ENCODE peak calls at places on chromosome 4, in seven cellular contexts. X is activated T-helper 1 cell treated with anti-CD3 and anti-CD28 coated beads, Interleukin-2, amount 50 U/mL, for 16 hours; S is stimulated activated CD8-positive, alpha-beta memory T cell treated with anti-CD3 and anti-CD28 coated beads, Interleukin-15, amount 100 ng/mL, for 24 hours; Y is T follicular helper cell; U is stimulated activated naive CD4-positive, alpha-beta T cell; F is SK-N-SH; T is CMK. V is an unnamed sample.

GRCh38 chr4:145840801-145841200 is 97.8 kb downstream of the ZNF827 start:
- DNase-seq in X (no peak), S (no peak), Y (no peak), U (no peak), F (no peak), T (no peak), V (no peak)

GRCh38 chr4:129098578-129098977 is 2.6 kb downstream of the C4orf33 start:
- DNase-seq in X (no peak), S (no peak), Y (no peak), U (no peak), F (no peak), T (no peak), V (no peak)

GRCh38 chr4:61583696-61584095 is 383.6 kb downstream of the ADGRL3 start:
- DNase-seq in X (no peak), S (no peak), Y (no peak), U (no peak), F (no peak), T (no peak), V (no peak)

GRCh38 chr4:2787230-2788100 is 5.4 kb upstream of the SH3BP2 start:
- DNase-seq in X (no peak), S (no peak), Y (no peak), U (peak), F (peak), T (peak), V (peak)

GRCh38 chr4:70734168-70734954 is 12.6 kb downstream of the RUFY3 start:
- DNase-seq in X (no peak), S (no peak), Y (no peak), U (peak), F (no peak), T (no peak), V (no peak)

GRCh38 chr4:24244663-24245519 is 339.5 kb downstream of the DHX15 start:
- DNase-seq in X (no peak), S (no peak), Y (no peak), U (no peak), F (no peak), T (no peak), V (peak)

GRCh38 chr4:72933029-72933428 is 136.5 kb downstream of the COX18 start:
- DNase-seq in X (no peak), S (no peak), Y (no peak), U (no peak), F (no peak), T (no peak), V (no peak)

GRCh38 chr4:76984788-76985211 is 35.2 kb downstream of the SEPTIN11 start:
- DNase-seq in X (no peak), S (no peak), Y (no peak), U (no peak), F (peak), T (no peak), V (peak)

GRCh38 chr4:114077610-114078009 is 98.2 kb upstream of the ARSJ start:
- DNase-seq in X (no peak), S (no peak), Y (no peak), U (no peak), F (no peak), T (no peak), V (no peak)

GRCh38 chr4:108930186-108930585 is 167.3 kb upstream of the ETNPPL start:
- DNase-seq in X (no peak), S (no peak), Y (no peak), U (no peak), F (no peak), T (no peak), V (no peak)

GRCh38 chr4:8352368-8353157 is 83.0 kb downstream of the HTRA3 start:
- DNase-seq in X (no peak), S (no peak), Y (no peak), U (no peak), F (no peak), T (no peak), V (peak)

GRCh38 chr4:183728223-183729068 is 69.4 kb downstream of the TRAPPC11 start:
- DNase-seq in X (no peak), S (no peak), Y (no peak), U (no peak), F (no peak), T (no peak), V (no peak)

GRCh38 chr4:184733654-184734524 is at the start of gene CENPU:
- DNase-seq in X (peak), S (peak), Y (peak), U (peak), F (peak), T (peak), V (peak)

GRCh38 chr4:623914-624626 is 1.3 kb upstream of the PDE6B start:
- DNase-seq in X (no peak), S (no peak), Y (no peak), U (no peak), F (no peak), T (no peak), V (peak)

GRCh38 chr4:186149872-186150271 is 41.5 kb upstream of the CYP4V2 start:
- DNase-seq in X (peak), S (no peak), Y (no peak), U (no peak), F (no peak), T (no peak), V (no peak)

GRCh38 chr4:164828945-164829344 is 48.0 kb upstream of the APELA start:
- DNase-seq in X (no peak), S (no peak), Y (no peak), U (no peak), F (no peak), T (no peak), V (no peak)